ENCODE peak calls at places on chromosomes 5 and 9, in four cellular contexts. F, G, C and T are unnamed samples.

GRCh38 chr9:128072144-128073021 is 4.4 kb downstream of the SLC25A25 start:
- DNase-seq in C (peak; percentile 89), G (peak; percentile 62), F (peak; percentile 96), T (peak; percentile 88)

GRCh38 chr5:143481697-143482531 is 78.4 kb upstream of the NR3C1 start:
- DNase-seq in F (no peak), G (no peak), C (no peak), T (no peak)

GRCh38 chr9:83538172-83538889 is at the start of gene FRMD3:
- DNase-seq in F (peak; percentile 53), C (peak; percentile 75), G (peak; percentile 82), T (peak; percentile 59)

GRCh38 chr5:45162974-45163373 is 354.2 kb downstream of the MRPS30 start:
- DNase-seq in G (no peak), F (no peak), C (no peak), T (no peak)

GRCh38 chr5:168282120-168282519 is 9.3 kb upstream of the WWC1 start:
- DNase-seq in F (no peak), G (peak; percentile 48), C (no peak), T (no peak)

GRCh38 chr9:105242557-105242956 is 1.9 kb upstream of the SLC44A1 start:
- DNase-seq in F (no peak), C (no peak), G (no peak), T (no peak)

GRCh38 chr9:137715321-137715720 is 96.5 kb downstream of the EHMT1 start:
- DNase-seq in G (no peak), F (no peak), C (no peak), T (no peak)

GRCh38 chr5:178989311-178989710 is 5.8 kb downstream of the GRM6 start:
- DNase-seq in F (no peak), C (no peak), G (no peak), T (no peak)

GRCh38 chr5:108688487-108688886 is 59.2 kb upstream of the FER start:
- DNase-seq in G (no peak), C (no peak), F (no peak), T (no peak)

GRCh38 chr9:8156336-8156735 is 356.8 kb upstream of the DMAC1 start:
- DNase-seq in G (no peak), F (no peak), C (no peak), T (no peak)

GRCh38 chr5:218457-219289 is 553 bp downstream of the SDHA start:
- DNase-seq in F (no peak), C (peak; percentile 50), G (peak; percentile 33), T (peak; percentile 68)

GRCh38 chr9:99825158-99826046 is 3.7 kb downstream of the NR4A3 start:
- DNase-seq in C (peak; percentile 9), F (no peak), G (no peak), T (no peak)

GRCh38 chr5:97266576-97266975 is 83.5 kb upstream of the RIOK2 start:
- DNase-seq in F (peak; percentile 9), G (no peak), C (no peak), T (peak; percentile 44)

GRCh38 chr5:178551059-178551458 is 39.1 kb downstream of the COL23A1 start:
- DNase-seq in G (peak; percentile 16), F (no peak), C (no peak), T (no peak)

GRCh38 chr5:155915626-155916025 is 411.3 kb upstream of the SGCD start:
- DNase-seq in G (no peak), C (no peak), F (no peak), T (no peak)

GRCh38 chr5:26761040-26761439 is 277.3 kb downstream of the CDH9 start:
- DNase-seq in F (no peak), G (no peak), C (no peak), T (no peak)

GRCh38 chr9:100472725-100473261 is at the start of gene TMEFF1:
- DNase-seq in G (peak; percentile 17), F (no peak), C (peak; percentile 27), T (peak; percentile 62)

GRCh38 chr5:67209141-67209771 is 12.7 kb upstream of the CD180 start:
- DNase-seq in F (peak; percentile 94), G (peak; percentile 84), C (peak; percentile 64), T (peak; percentile 48)

GRCh38 chr9:9142001-9142400 is 1342.4 kb upstream of the DMAC1 start:
- DNase-seq in C (no peak), G (no peak), F (no peak), T (no peak)

GRCh38 chr9:115106642-115107041 is 11.3 kb downstream of the TNC start:
- DNase-seq in G (no peak), C (no peak), F (no peak), T (no peak)

GRCh38 chr5:116605310-116606070 is 30.9 kb upstream of the SEMA6A start:
- DNase-seq in F (no peak), C (no peak), G (no peak), T (no peak)

GRCh38 chr9:17882801-17883200 is 303.9 kb downstream of the SH3GL2 start:
- DNase-seq in G (no peak), C (no peak), F (no peak), T (no peak)

GRCh38 chr9:135282001-135282731 is 194.7 kb downstream of the OLFM1 start:
- DNase-seq in C (peak; percentile 78), F (peak; percentile 28), G (peak; percentile 27), T (peak; percentile 77)

DNA sequence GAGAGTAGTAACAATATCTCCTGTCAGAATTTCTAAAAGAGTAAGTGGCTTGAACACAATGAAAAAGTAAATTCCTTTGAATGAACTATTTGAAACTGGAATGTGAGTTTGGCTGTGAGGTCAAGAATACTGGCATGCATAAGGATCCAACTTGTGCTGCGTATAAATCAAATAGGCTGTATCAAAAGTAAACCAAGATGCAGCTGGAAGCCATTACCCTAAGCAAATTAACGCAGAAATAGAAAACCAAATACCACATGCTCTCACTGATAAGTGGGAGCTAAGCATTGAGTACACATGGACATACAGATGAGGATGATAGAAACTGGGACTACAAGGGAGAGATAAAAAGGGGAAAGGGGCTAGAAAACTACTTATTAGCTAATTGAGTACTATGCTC is 24.0 kb upstream of the SRFBP1 start:
- DNase-seq in C (no peak), F (no peak), G (no peak), T (no peak)
- TF ChIP-seq EP300 in C (no peak), F (no peak), G (no peak), T (no peak)

GRCh38 chr5:11658341-11658740 is 245.9 kb downstream of the CTNND2 start:
- DNase-seq in G (no peak), C (no peak), F (no peak), T (no peak)
- TF ChIP-seq EP300 in G (no peak), C (no peak), F (no peak), T (no peak)

GRCh38 chr5:137960141-137960540 is 70.9 kb downstream of the PKD2L2 start:
- DNase-seq in C (no peak), F (no peak), G (no peak), T (no peak)

GRCh38 chr5:137960819-137961218 is 71.6 kb downstream of the PKD2L2 start:
- DNase-seq in G (no peak), C (no peak), F (no peak), T (no peak)

GRCh38 chr5:137954131-137954879 is 65.0 kb downstream of the PKD2L2 start:
- DNase-seq in F (peak; percentile 21), C (peak; percentile 15), G (peak; percentile 73), T (no peak)

GRCh38 chr5:137959488-137959887 is 70.2 kb downstream of the PKD2L2 start:
- DNase-seq in C (no peak), F (no peak), G (no peak), T (no peak)

GRCh38 chr5:137957948-137958347 is 68.7 kb downstream of the PKD2L2 start:
- DNase-seq in C (no peak), G (no peak), F (no peak), T (no peak)
- TF ChIP-seq EP300 in C (no peak), G (no peak), F (no peak), T (no peak)

GRCh38 chr9:85377751-85378289 is 363.9 kb downstream of the AGTPBP1 start:
- DNase-seq in G (no peak), F (no peak), C (no peak), T (no peak)
- TF ChIP-seq EP300 in G (no peak), F (no peak), C (no peak), T (no peak)

GRCh38 chr5:174996941-174997340 is 272.6 kb downstream of the MSX2 start:
- DNase-seq in C (no peak), G (no peak), F (no peak), T (no peak)
- TF ChIP-seq EP300 in C (no peak), G (no peak), F (no peak), T (no peak)

DNA sequence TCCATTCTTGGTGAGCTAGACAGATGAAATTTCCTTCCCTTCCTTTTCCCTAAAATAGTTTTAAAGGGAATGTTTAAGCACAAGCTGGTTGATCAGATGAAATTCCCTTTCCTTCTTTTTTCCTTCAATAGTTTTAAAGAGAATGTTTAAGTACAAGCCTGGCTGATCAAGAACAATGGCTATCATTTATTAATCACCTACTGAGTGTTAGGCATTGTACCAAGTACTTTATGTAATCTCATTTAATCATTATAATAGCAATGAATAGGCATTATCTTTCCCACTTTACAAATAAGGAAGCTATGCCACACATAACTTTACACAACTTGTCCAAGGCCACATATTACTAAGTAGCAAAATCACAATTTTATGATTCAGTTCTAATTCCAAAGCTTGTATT is 152.0 kb upstream of the ACOT12 start:
- DNase-seq in C (no peak), G (no peak), F (no peak), T (no peak)
- TF ChIP-seq EP300 in C (no peak), G (no peak), F (no peak), T (no peak)

DNA sequence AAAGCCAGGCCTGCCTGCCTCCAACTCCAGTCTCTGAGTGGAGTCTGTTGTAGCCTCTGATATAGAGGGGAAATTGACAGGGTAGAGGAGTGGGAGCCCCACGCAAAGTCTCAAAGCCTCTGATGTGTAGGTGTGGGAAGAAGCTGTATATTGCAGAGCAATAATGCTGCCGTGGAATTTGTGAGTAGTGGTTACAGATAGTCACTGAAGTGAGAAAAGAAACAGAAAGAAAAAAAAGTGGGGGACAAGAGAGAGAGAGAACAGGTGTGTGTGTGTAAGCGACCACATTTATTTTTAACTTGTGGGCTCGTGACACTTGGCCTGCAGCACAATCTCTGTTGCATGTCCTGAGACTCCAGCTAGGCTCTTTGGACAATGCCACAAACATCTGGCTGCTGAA is 227.8 kb downstream of the NSG2 start:
- DNase-seq in C (peak; percentile 28), G (no peak), F (no peak), T (no peak)
- TF ChIP-seq EP300 in C (no peak), G (no peak), F (no peak), T (no peak)